ENCODE peak calls at places on chromosomes 16 and 17, in seven cellular contexts. V is stomach, B is left ventricle myocardium inferior, Z is prostate gland, I is upper lobe of right lung, Q is cardiac muscle cell, A is astrocyte. P is an unnamed sample. For H3K4me1, the result is how much of the 10 kb centered on the place peaks cover.

GRCh38 chr17:81165246-81166032 is at the start of gene PVALEF:
- DNase-seq in V (no peak), Q (peak), A (no peak), B (no peak), I (no peak), Z (no peak), P (peak)

GRCh38 chr17:76793775-76794174 is 55.9 kb downstream of the MFSD11 start:
- DNase-seq in Z (no peak), V (no peak), Q (no peak), A (peak), B (no peak), I (no peak), P (no peak)

GRCh38 chr16:77548766-77549165 is 113.9 kb upstream of the ADAMTS18 start:
- DNase-seq in Q (no peak), B (no peak), Z (no peak), V (no peak), A (no peak), I (no peak), P (no peak)

GRCh38 chr16:75096730-75097129 is 19.9 kb downstream of the LDHD start:
- DNase-seq in Q (no peak), A (peak), B (no peak), I (peak), Z (peak), V (peak), P (no peak)

GRCh38 chr16:23269248-23270091 is 32.6 kb upstream of the SCNN1B start:
- DNase-seq in I (no peak), V (no peak), A (no peak), B (no peak), Q (no peak), Z (no peak), P (no peak)

GRCh38 chr17:30982855-30983254 is 12.0 kb downstream of the RNF135 start:
- DNase-seq in I (no peak), B (no peak), A (no peak), Q (no peak), Z (no peak), V (no peak), P (no peak)

GRCh38 chr17:36850794-36851193 is 86.5 kb upstream of the LHX1 start:
- DNase-seq in Z (no peak), Q (no peak), B (no peak), V (no peak), A (peak), I (no peak), P (no peak)

GRCh38 chr17:80599546-80600305 is 55.1 kb downstream of the RPTOR start:
- DNase-seq in I (no peak), Q (no peak), V (no peak), B (no peak), Z (no peak), A (no peak), P (no peak)

GRCh38 chr16:72291531-72291981 is 119.6 kb upstream of the PMFBP1 start:
- DNase-seq in Z (no peak), I (no peak), B (no peak), V (no peak), A (peak), Q (no peak), P (no peak)

GRCh38 chr17:7001562-7001961 is 5.7 kb downstream of the ALOX12 start:
- DNase-seq in I (no peak), B (no peak), A (no peak), Z (no peak), Q (no peak), V (no peak), P (peak)

GRCh38 chr17:28227278-28228108 is 91.5 kb upstream of the TMEM97 start:
- DNase-seq in I (peak), Z (peak), B (no peak), Q (peak), V (peak), A (peak), P (no peak)

GRCh38 chr17:18155179-18155578 is 28.4 kb upstream of the ALKBH5 start:
- DNase-seq in I (no peak), Z (no peak), B (no peak), A (no peak), V (no peak), Q (no peak), P (no peak)

GRCh38 chr16:75109732-75110243 is 6.8 kb downstream of the LDHD start:
- DNase-seq in B (peak), A (no peak), Q (no peak), Z (no peak), I (peak), V (peak), P (peak)

GRCh38 chr17:82648761-82649474 is 674 bp upstream of the WDR45B start:
- DNase-seq in V (peak), Q (peak), A (no peak), Z (peak), I (peak), B (peak), P (peak)

GRCh38 chr17:79819534-79820276 is 19.5 kb downstream of the CBX4 start:
- DNase-seq in A (no peak), Z (no peak), Q (no peak), B (no peak), V (no peak), I (no peak), P (no peak)

GRCh38 chr17:733743-734142 is 1.3 kb downstream of the TLCD3A start:
- DNase-seq in Q (no peak), B (no peak), V (no peak), Z (no peak), I (no peak), A (no peak), P (no peak)

GRCh38 chr17:41415411-41415810 is 9.0 kb downstream of the KRT37 start:
- DNase-seq in V (no peak), A (no peak), B (no peak), I (no peak), Q (no peak), Z (no peak), P (no peak)

GRCh38 chr17:45248132-45248936 is 13.6 kb downstream of the SPATA32 start:
- DNase-seq in V (peak), Q (no peak), I (peak), A (no peak), B (no peak), Z (peak), P (no peak)

GRCh38 chr17:38914741-38915638 is 10.4 kb upstream of the LASP1NB start:
- DNase-seq in Z (no peak), A (no peak), Q (no peak), B (no peak), V (peak), I (peak), P (peak)

GRCh38 chr17:37147301-37147812 is 198.6 kb downstream of the AATF start:
- DNase-seq in V (no peak), Q (no peak), Z (peak), I (no peak), B (no peak), A (peak), P (no peak)

GRCh38 chr17:59366773-59367656 is 35.6 kb downstream of the YPEL2 start:
- DNase-seq in A (peak), B (no peak), V (peak), Q (peak), I (peak), Z (peak), P (peak)

GRCh38 chr16:54362801-54363200 is 76.2 kb upstream of the IRX3 start:
- DNase-seq in A (no peak), Z (no peak), V (no peak), B (no peak), I (no peak), Q (no peak), P (no peak)

GRCh38 chr16:49688298-49688697 is 167.6 kb downstream of the ZNF423 start:
- DNase-seq in Q (no peak), I (no peak), Z (no peak), V (no peak), B (no peak), A (no peak), P (no peak)

GRCh38 chr16:9323170-9323569 is 231.7 kb downstream of the HAPSTR1 start:
- DNase-seq in V (no peak), I (no peak), Z (no peak), A (no peak), B (no peak), Q (no peak), P (no peak)

GRCh38 chr17:80904036-80904435 is 87.6 kb upstream of the CHMP6 start:
- DNase-seq in Q (no peak), B (no peak), V (no peak), A (no peak), Z (no peak), I (no peak), P (no peak)

GRCh38 chr17:35046740-35047283 is 16.7 kb downstream of the RFFL start:
- DNase-seq in B (no peak), A (peak), I (no peak), Z (no peak), Q (no peak), V (no peak), P (no peak)

GRCh38 chr16:62038646-62039045 is 2.4 kb upstream of the CDH8 start:
- DNase-seq in I (no peak), Q (no peak), B (no peak), Z (no peak), V (no peak), A (no peak), P (no peak)

GRCh38 chr16:11329080-11329491 is 16.2 kb upstream of the RMI2 start:
- DNase-seq in Q (no peak), B (no peak), V (no peak), I (no peak), Z (no peak), A (no peak), P (no peak)

GRCh38 chr17:17663160-17664072 is 17.8 kb upstream of the RAI1 start:
- DNase-seq in B (peak), A (peak), I (no peak), Z (no peak), Q (peak), V (peak), P (peak)

GRCh38 chr17:60352569-60352968 is 39.4 kb downstream of the USP32 start:
- DNase-seq in V (no peak), Z (no peak), Q (no peak), B (no peak), A (no peak), I (no peak), P (no peak)

GRCh38 chr17:67011527-67012175 is 32.7 kb upstream of the CACNG1 start:
- DNase-seq in I (no peak), A (no peak), Q (no peak), Z (no peak), V (no peak), B (no peak), P (no peak)

GRCh38 chr17:19368119-19368660 is 5.7 kb upstream of the B9D1 start:
- DNase-seq in Q (no peak), A (no peak), I (no peak), V (no peak), Z (no peak), B (no peak), P (peak)

GRCh38 chr17:45895304-45895968 is 1.1 kb downstream of the MAPT start:
- DNase-seq in B (peak), V (no peak), Z (no peak), Q (peak), I (no peak), A (no peak), P (no peak)

GRCh38 chr16:48608452-48608851 is 1.5 kb downstream of the N4BP1 start:
- DNase-seq in A (peak), I (no peak), V (no peak), Q (no peak), Z (no peak), B (no peak), P (no peak)

GRCh38 chr16:26787924-26788323 is 278.8 kb upstream of the C16orf82 start:
- DNase-seq in I (no peak), A (no peak), B (no peak), Z (no peak), V (no peak), Q (no peak), P (no peak)

GRCh38 chr17:65388911-65389310 is 172.5 kb downstream of the AXIN2 start:
- DNase-seq in Q (no peak), I (no peak), A (no peak), B (no peak), Z (no peak), V (no peak), P (no peak)

GRCh38 chr17:58279016-58279671 is 1.6 kb downstream of the MPO start:
- DNase-seq in I (peak), B (peak), Q (no peak), A (peak), Z (no peak), V (no peak), P (peak)

GRCh38 chr17:57911834-57912673 is 43.2 kb downstream of the CUEDC1 start:
- DNase-seq in B (peak), I (peak), V (peak), Q (no peak), Z (peak), A (peak), P (peak)

DNA sequence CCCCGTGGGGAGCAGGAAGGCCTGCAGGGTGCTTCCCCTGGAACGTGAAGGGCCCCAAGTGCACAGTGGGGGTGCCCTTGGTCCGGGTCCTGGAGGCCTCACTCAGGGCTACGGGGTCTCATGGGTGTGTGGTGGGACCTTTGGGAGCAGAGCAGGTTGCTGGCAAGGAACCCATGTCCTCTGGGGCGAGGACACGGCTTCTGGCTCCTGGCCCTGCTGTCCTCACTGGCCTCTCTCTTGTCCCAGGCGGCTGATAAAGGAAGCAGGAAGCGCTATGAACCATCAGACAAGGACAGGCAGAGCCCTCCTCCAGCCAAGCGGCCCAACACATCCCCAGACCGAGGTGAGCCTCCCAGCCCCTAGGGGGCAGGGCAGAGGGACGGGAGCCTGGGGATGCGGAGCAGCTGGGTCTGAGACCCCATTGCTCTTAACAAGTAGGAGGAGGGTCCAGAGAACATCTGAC is 9.8 kb upstream of the IL17C start:
- DNase-seq in Z (no peak), V (no peak), B (peak), Q (peak), A (no peak), I (no peak), P (no peak)
- TF ChIP-seq CTCF in Z (no peak), V (no peak), B (peak), Q (peak), A (peak), I (peak), P (no peak)

GRCh38 chr17:5024604-5025003 is 10.6 kb downstream of the SLC52A1 start:
- DNase-seq in Z (no peak), V (no peak), A (no peak), I (no peak), Q (no peak), B (no peak), P (no peak)
- H3K4me1 ChIP-seq in Z (under half), V (under half), A (under half), I (under half), Q (under half), B (under half), P (under half)

DNA sequence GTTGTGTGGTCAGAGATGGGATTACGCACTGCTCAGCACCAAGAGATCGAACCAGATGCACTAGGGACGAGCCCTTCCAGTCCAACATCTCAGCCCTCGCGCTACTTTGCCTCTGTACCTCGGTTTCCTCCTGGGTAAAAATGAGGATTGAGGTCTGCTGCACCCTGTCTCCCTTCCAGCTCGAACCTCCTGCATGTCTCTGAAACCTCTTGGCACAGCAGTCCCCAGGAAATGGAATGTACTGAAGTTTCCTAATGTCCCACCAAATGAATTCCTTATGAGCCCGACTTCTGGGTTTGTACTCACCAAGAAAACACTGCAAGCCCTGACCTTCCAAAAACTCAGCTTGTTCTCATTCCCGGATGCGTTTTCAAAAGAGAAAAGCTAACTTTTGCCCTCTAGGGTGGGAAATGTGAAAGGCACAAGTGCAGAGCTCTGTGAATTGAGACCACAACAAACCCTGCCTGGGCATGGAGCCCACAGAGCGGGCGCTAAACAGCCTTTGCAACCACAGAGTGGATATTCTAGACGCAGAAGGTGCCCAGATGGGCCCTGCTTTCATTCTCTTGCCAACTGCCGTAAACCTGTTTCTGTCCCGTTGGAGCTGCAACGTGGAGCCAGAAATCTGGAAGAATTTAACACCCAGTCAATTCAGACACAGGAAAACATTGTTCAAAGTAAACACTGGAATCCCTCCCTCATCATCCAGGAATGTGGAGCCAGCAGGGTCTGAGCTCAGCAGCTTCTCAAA is 10.3 kb downstream of the CDRT4 start:
- DNase-seq in I (no peak), V (no peak), Z (no peak), Q (no peak), A (peak), B (peak), P (peak)
- TF ChIP-seq CTCF in I (peak), V (no peak), Z (no peak), Q (peak), A (peak), B (peak), P (peak)

DNA sequence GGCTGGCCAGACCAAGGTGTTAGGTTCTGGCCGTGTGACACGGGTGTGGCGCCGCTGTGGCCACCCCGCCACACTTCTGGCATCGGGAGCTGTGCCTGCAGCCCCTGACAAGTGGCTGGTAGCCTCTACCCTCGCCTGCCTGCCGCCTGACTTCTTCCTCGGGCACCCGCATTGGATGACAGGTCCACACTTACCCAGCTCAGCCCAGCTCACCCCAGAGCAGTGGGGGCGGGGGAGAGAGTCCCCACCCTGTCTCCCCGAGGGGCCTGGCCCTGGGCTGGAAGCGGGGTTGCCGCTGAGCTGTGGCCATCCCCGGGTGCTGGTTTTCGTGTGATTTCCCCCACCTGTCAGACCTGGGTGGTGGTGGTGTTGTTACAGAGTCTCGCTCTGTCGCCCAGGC is 53.9 kb upstream of the ACSF3 start:
- DNase-seq in V (no peak), Q (no peak), B (no peak), I (peak), Z (no peak), A (no peak), P (no peak)
- H3K4me1 ChIP-seq in V (under half), Q (under half), B (under half), I (under half), Z (under half), A (under half), P (under half)

P was measured in sigmoid colon.